ENCODE peak calls at places on chromosome 7, in eight cellular contexts. P is small intestine, R is hepatocyte, G is right atrium auricular region, B is prostate gland, Q is mammary epithelial cell, S is upper lobe of right lung, Y is GM23248. N is an unnamed sample.

GRCh38 chr7:19707240-19707639 is 1.6 kb downstream of the POLR1F start:
- DNase-seq in P (no peak), R (no peak), G (no peak), B (no peak), Q (no peak), S (no peak), Y (peak; percentile 29), N (peak; percentile 29)

GRCh38 chr7:144137501-144137900 is 14.5 kb downstream of the OR2A14 start:
- DNase-seq in P (no peak), R (no peak), G (no peak), B (no peak), Q (no peak), S (no peak), Y (peak; percentile 3), N (no peak)

GRCh38 chr7:89813096-89813495 is 341.2 kb upstream of the STEAP1 start:
- DNase-seq in P (no peak), R (no peak), G (no peak), B (no peak), Q (no peak), S (no peak), Y (peak; percentile 1), N (no peak)

GRCh38 chr7:128910569-128910945 is at the start of gene KCP:
- DNase-seq in P (no peak), R (no peak), G (no peak), B (no peak), Q (no peak), S (peak; percentile 60), Y (no peak), N (no peak)

GRCh38 chr7:97733276-97734206 is 1.7 kb downstream of the TAC1 start:
- DNase-seq in P (peak; percentile 6), R (peak; percentile 19), G (no peak), B (no peak), Q (no peak), S (no peak), Y (peak; percentile 10), N (no peak)

GRCh38 chr7:125934539-125934938 is 1004.9 kb upstream of the POT1 start:
- DNase-seq in P (no peak), R (peak; percentile 60), G (no peak), B (no peak), Q (peak; percentile 68), S (no peak), Y (no peak), N (peak; percentile 39)

GRCh38 chr7:91193141-91193540 is 71.1 kb upstream of the FZD1 start:
- DNase-seq in P (no peak), R (no peak), G (no peak), B (no peak), Q (no peak), S (no peak), Y (peak; percentile 58), N (no peak)

GRCh38 chr7:131110294-131111080 is 217.2 kb upstream of the MKLN1 start:
- DNase-seq in P (peak; percentile 27), R (no peak), G (peak; percentile 66), B (peak; percentile 42), Q (peak; percentile 26), S (no peak), Y (peak; percentile 77), N (peak; percentile 8)

GRCh38 chr7:31776616-31777015 is 89.6 kb downstream of the PPP1R17 start:
- DNase-seq in P (no peak), R (no peak), G (no peak), B (no peak), Q (peak; percentile 60), S (no peak), Y (peak; percentile 88), N (peak; percentile 78)

GRCh38 chr7:36058020-36058592 is 94.9 kb upstream of the EEPD1 start:
- DNase-seq in P (no peak), R (no peak), G (no peak), B (no peak), Q (no peak), S (no peak), Y (no peak), N (no peak)

GRCh38 chr7:123916240-123916724 is 8.8 kb upstream of the SPAM1 start:
- DNase-seq in P (peak; percentile 82), R (peak; percentile 57), G (no peak), B (no peak), Q (peak; percentile 28), S (no peak), Y (peak; percentile 27), N (no peak)

DNA sequence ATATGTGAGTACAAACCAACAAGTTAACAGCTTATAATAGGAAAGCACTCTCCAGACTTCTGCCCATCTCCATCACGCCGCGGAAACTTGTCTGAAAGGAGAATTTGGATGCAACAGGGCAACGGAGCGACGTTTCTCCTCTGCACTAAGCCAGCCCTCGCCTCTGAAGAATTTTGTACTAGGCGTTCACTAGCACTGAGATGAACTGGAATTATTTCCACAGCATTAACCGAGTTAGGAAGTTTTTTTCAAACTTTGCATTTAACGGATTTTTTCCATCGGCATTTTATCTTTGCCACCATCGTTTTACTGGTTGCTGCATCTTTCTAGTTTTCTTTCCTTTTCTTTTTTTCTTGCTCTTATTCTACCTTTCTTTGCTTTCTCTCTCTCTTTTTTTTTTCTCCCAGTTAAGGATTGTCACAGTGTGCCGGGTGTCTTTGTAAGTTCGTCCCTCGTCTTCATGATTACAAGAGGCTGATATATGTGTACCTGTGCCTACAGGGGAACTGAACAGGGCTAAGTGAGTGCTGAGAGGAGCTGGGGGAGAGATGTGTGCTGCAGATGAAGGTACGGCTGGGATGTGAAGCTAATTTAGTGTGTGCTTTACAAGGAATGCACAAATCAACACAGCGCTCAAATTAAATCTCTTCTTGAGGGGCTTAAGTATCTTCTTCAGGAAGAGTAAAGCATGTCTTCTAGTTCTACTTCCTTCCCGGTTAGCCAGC is 295.8 kb upstream of the NFE2L3 start:
- DNase-seq in P (no peak), R (no peak), G (no peak), B (no peak), Q (no peak), S (no peak), Y (peak; percentile 74), N (no peak)
- H3K4me3 ChIP-seq in P (peak overlapping the region; percentile 31), R (peak overlapping the region; percentile 8), G (peak overlapping the region; percentile 46), B (peak overlapping the region; percentile 22), Q (peak overlapping the region; percentile 49), S (peak overlapping the region; percentile 46), Y (peak overlapping the region; percentile 85), N (peak overlapping the region; percentile 54)

GRCh38 chr7:155405399-155406318 is 52.3 kb upstream of the EN2 start:
- DNase-seq in P (no peak), R (no peak), G (no peak), B (no peak), Q (no peak), S (no peak), Y (peak; percentile 20), N (no peak)

GRCh38 chr7:155409980-155410379 is 47.9 kb upstream of the EN2 start:
- DNase-seq in P (no peak), R (no peak), G (no peak), B (no peak), Q (no peak), S (no peak), Y (no peak), N (no peak)

GRCh38 chr7:155410436-155410835 is 47.5 kb upstream of the EN2 start:
- DNase-seq in P (no peak), R (no peak), G (no peak), B (no peak), Q (no peak), S (no peak), Y (no peak), N (no peak)

GRCh38 chr7:155408657-155409586 is 49.0 kb upstream of the EN2 start:
- DNase-seq in P (no peak), R (no peak), G (no peak), B (no peak), Q (no peak), S (no peak), Y (no peak), N (no peak)

GRCh38 chr7:155407799-155408198 is 50.1 kb upstream of the EN2 start:
- DNase-seq in P (no peak), R (no peak), G (no peak), B (no peak), Q (no peak), S (no peak), Y (no peak), N (no peak)
- H3K27me3 ChIP-seq in P (peaks cover 18% of the 10 kb centered on the region), R (peaks cover 24% of the 10 kb centered on the region), G (peaks cover 10% of the 10 kb centered on the region), B (peaks cover 42% of the 10 kb centered on the region), Q (peaks cover 19% of the 10 kb centered on the region), S (peaks cover 61% of the 10 kb centered on the region), Y (peaks cover 9% of the 10 kb centered on the region), N (no peaks in the 10 kb centered on the region)

DNA sequence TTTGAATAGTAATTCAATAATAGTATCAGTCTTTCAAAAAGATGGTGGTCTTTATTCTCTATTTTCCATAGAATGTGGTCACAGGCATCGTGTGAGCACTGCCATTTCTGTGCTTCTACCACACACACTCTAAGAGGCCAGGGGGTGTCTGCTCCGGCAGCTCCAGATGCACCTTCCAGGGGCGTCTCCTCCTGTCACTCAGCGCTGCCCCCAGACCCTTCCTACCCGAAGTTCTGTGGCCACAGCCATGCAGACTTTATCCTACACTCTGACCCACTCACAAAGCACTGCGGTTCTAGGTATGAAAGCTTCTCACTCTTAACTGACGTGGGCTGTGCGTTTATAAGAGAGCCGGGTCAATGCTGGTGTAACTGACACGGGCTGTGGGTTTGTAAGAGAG is 364.6 kb downstream of the DNAJB6 start:
- DNase-seq in P (no peak), R (no peak), G (no peak), B (no peak), Q (no peak), S (no peak), Y (no peak), N (no peak)
- H3K9me3 ChIP-seq in P (no peaks in the 10 kb centered on the region), R (no peaks in the 10 kb centered on the region), G (no peaks in the 10 kb centered on the region), B (no peaks in the 10 kb centered on the region), Q (peaks cover 18% of the 10 kb centered on the region), S (no peaks in the 10 kb centered on the region), Y (no peaks in the 10 kb centered on the region), N (no peaks in the 10 kb centered on the region)

GRCh38 chr7:4861227-4861626 is 603 bp downstream of the PAPOLB start:
- DNase-seq in P (no peak), R (no peak), G (no peak), B (no peak), Q (no peak), S (no peak), Y (no peak), N (no peak)
- H3K4me3 ChIP-seq in P (no peak overlapping the region), R (no peak overlapping the region), G (peak overlapping the region; percentile 46), B (no peak overlapping the region), Q (no peak overlapping the region), S (no peak overlapping the region), Y (peak overlapping the region; percentile 55), N (no peak overlapping the region)

GRCh38 chr7:155496267-155497005 is 38.5 kb downstream of the EN2 start:
- DNase-seq in P (peak; percentile 63), R (peak; percentile 38), G (no peak), B (no peak), Q (no peak), S (no peak), Y (no peak), N (no peak)
- H3K27me3 ChIP-seq in P (peaks cover 16% of the 10 kb centered on the region), R (peaks cover 61% of the 10 kb centered on the region), G (no peaks in the 10 kb centered on the region), B (peaks cover 5% of the 10 kb centered on the region), Q (peaks cover 8% of the 10 kb centered on the region), S (peaks cover 46% of the 10 kb centered on the region), Y (peaks cover 23% of the 10 kb centered on the region), N (peaks cover 8% of the 10 kb centered on the region)

GRCh38 chr7:106664343-106664742 is 3.4 kb upstream of the CCDC71L start:
- DNase-seq in P (no peak), R (no peak), G (no peak), B (no peak), Q (no peak), S (no peak), Y (no peak), N (no peak)
- H3K9me3 ChIP-seq in P (no peaks in the 10 kb centered on the region), R (no peaks in the 10 kb centered on the region), G (no peaks in the 10 kb centered on the region), B (no peaks in the 10 kb centered on the region), Q (no peaks in the 10 kb centered on the region), S (no peaks in the 10 kb centered on the region), Y (no peaks in the 10 kb centered on the region), N (no peaks in the 10 kb centered on the region)